ENCODE peak calls at places on chromosomes 4 and X, in eight cellular contexts. One of them, this sample, is unnamed.

GRCh38 chr4:60865238-60865637 is 334.9 kb upstream of the ADGRL3 start:
- DNase-seq in hepatocyte: no peak
- DNase-seq in dorsolateral prefrontal cortex: no peak
- DNase-seq in fibroblast of the aortic adventitia: no peak
- DNase-seq in body of pancreas: no peak
- DNase-seq in endodermal cell: peak
- DNase-seq in neural crest cell: no peak
- DNase-seq in cardiac fibroblast: peak
- DNase-seq in this sample: no peak

GRCh38 chr4:153142700-153143438 is 61.4 kb upstream of the TRIM2 start:
- DNase-seq in hepatocyte: peak
- DNase-seq in dorsolateral prefrontal cortex: peak
- DNase-seq in fibroblast of the aortic adventitia: peak
- DNase-seq in body of pancreas: peak
- DNase-seq in endodermal cell: peak
- DNase-seq in neural crest cell: peak
- DNase-seq in cardiac fibroblast: peak
- DNase-seq in this sample: peak

GRCh38 chr4:173958445-173958844 is 325.0 kb downstream of the FBXO8 start:
- DNase-seq in hepatocyte: no peak
- DNase-seq in dorsolateral prefrontal cortex: no peak
- DNase-seq in fibroblast of the aortic adventitia: peak
- DNase-seq in body of pancreas: no peak
- DNase-seq in endodermal cell: no peak
- DNase-seq in neural crest cell: no peak
- DNase-seq in cardiac fibroblast: peak
- DNase-seq in this sample: no peak

GRCh38 chr4:140739971-140740370 is 16.2 kb downstream of the TBC1D9 start:
- DNase-seq in hepatocyte: no peak
- DNase-seq in dorsolateral prefrontal cortex: no peak
- DNase-seq in fibroblast of the aortic adventitia: no peak
- DNase-seq in body of pancreas: no peak
- DNase-seq in endodermal cell: no peak
- DNase-seq in neural crest cell: no peak
- DNase-seq in cardiac fibroblast: no peak
- DNase-seq in this sample: no peak

GRCh38 chr4:150237110-150237852 is 159.0 kb downstream of the DCLK2 start:
- DNase-seq in hepatocyte: peak
- DNase-seq in dorsolateral prefrontal cortex: no peak
- DNase-seq in fibroblast of the aortic adventitia: peak
- DNase-seq in body of pancreas: no peak
- DNase-seq in endodermal cell: no peak
- DNase-seq in neural crest cell: no peak
- DNase-seq in cardiac fibroblast: peak
- DNase-seq in this sample: no peak

GRCh38 chrX:7076245-7076661 is 71.3 kb upstream of the STS start:
- DNase-seq in hepatocyte: no peak
- DNase-seq in dorsolateral prefrontal cortex: no peak
- DNase-seq in fibroblast of the aortic adventitia: no peak
- DNase-seq in body of pancreas: no peak
- DNase-seq in endodermal cell: no peak
- DNase-seq in neural crest cell: no peak
- DNase-seq in cardiac fibroblast: no peak
- DNase-seq in this sample: no peak

GRCh38 chrX:38175140-38175539 is 45.5 kb downstream of the SRPX start:
- DNase-seq in hepatocyte: peak
- DNase-seq in dorsolateral prefrontal cortex: no peak
- DNase-seq in fibroblast of the aortic adventitia: no peak
- DNase-seq in body of pancreas: peak
- DNase-seq in endodermal cell: peak
- DNase-seq in neural crest cell: peak
- DNase-seq in cardiac fibroblast: no peak
- DNase-seq in this sample: no peak

GRCh38 chr4:42570221-42570620 is 86.7 kb downstream of the ATP8A1 start:
- DNase-seq in hepatocyte: peak
- DNase-seq in dorsolateral prefrontal cortex: peak
- DNase-seq in fibroblast of the aortic adventitia: peak
- DNase-seq in body of pancreas: peak
- DNase-seq in endodermal cell: peak
- DNase-seq in neural crest cell: no peak
- DNase-seq in cardiac fibroblast: peak
- DNase-seq in this sample: no peak

GRCh38 chr4:151035321-151035720 is 20.2 kb upstream of the LRBA start:
- DNase-seq in hepatocyte: peak
- DNase-seq in dorsolateral prefrontal cortex: no peak
- DNase-seq in fibroblast of the aortic adventitia: no peak
- DNase-seq in body of pancreas: no peak
- DNase-seq in endodermal cell: no peak
- DNase-seq in neural crest cell: no peak
- DNase-seq in cardiac fibroblast: no peak
- DNase-seq in this sample: no peak

GRCh38 chrX:50068893-50069292 is 131.9 kb downstream of the AKAP4 start:
- DNase-seq in hepatocyte: no peak
- DNase-seq in dorsolateral prefrontal cortex: no peak
- DNase-seq in fibroblast of the aortic adventitia: no peak
- DNase-seq in body of pancreas: no peak
- DNase-seq in endodermal cell: no peak
- DNase-seq in neural crest cell: no peak
- DNase-seq in cardiac fibroblast: no peak
- DNase-seq in this sample: no peak

GRCh38 chr4:79865253-79865652 is 207.8 kb downstream of the ANTXR2 start:
- DNase-seq in hepatocyte: no peak
- DNase-seq in dorsolateral prefrontal cortex: no peak
- DNase-seq in fibroblast of the aortic adventitia: peak
- DNase-seq in body of pancreas: no peak
- DNase-seq in endodermal cell: no peak
- DNase-seq in neural crest cell: no peak
- DNase-seq in cardiac fibroblast: peak
- DNase-seq in this sample: no peak

GRCh38 chr4:17517664-17518063 is 2.7 kb downstream of the CLRN2 start:
- DNase-seq in hepatocyte: no peak
- DNase-seq in dorsolateral prefrontal cortex: no peak
- DNase-seq in fibroblast of the aortic adventitia: no peak
- DNase-seq in body of pancreas: no peak
- DNase-seq in endodermal cell: peak
- DNase-seq in neural crest cell: no peak
- DNase-seq in cardiac fibroblast: no peak
- DNase-seq in this sample: no peak

GRCh38 chr4:100268807-100269206 is 78.5 kb upstream of the DDIT4L start:
- DNase-seq in hepatocyte: no peak
- DNase-seq in dorsolateral prefrontal cortex: no peak
- DNase-seq in fibroblast of the aortic adventitia: no peak
- DNase-seq in body of pancreas: no peak
- DNase-seq in endodermal cell: no peak
- DNase-seq in neural crest cell: no peak
- DNase-seq in cardiac fibroblast: no peak
- DNase-seq in this sample: no peak

GRCh38 chr4:37973481-37973880 is 13.3 kb downstream of the PTTG2 start:
- DNase-seq in hepatocyte: no peak
- DNase-seq in dorsolateral prefrontal cortex: no peak
- DNase-seq in fibroblast of the aortic adventitia: no peak
- DNase-seq in body of pancreas: no peak
- DNase-seq in endodermal cell: no peak
- DNase-seq in neural crest cell: no peak
- DNase-seq in cardiac fibroblast: no peak
- DNase-seq in this sample: no peak

GRCh38 chr4:19803406-19803805 is 448.3 kb upstream of the SLIT2 start:
- DNase-seq in hepatocyte: no peak
- DNase-seq in dorsolateral prefrontal cortex: no peak
- DNase-seq in fibroblast of the aortic adventitia: peak
- DNase-seq in body of pancreas: no peak
- DNase-seq in endodermal cell: no peak
- DNase-seq in neural crest cell: no peak
- DNase-seq in cardiac fibroblast: peak
- DNase-seq in this sample: no peak

GRCh38 chrX:119238557-119238956 is 2.5 kb downstream of the PGRMC1 start:
- DNase-seq in hepatocyte: no peak
- DNase-seq in dorsolateral prefrontal cortex: no peak
- DNase-seq in fibroblast of the aortic adventitia: peak
- DNase-seq in body of pancreas: no peak
- DNase-seq in endodermal cell: no peak
- DNase-seq in neural crest cell: no peak
- DNase-seq in cardiac fibroblast: no peak
- DNase-seq in this sample: no peak

GRCh38 chrX:55524487-55524886 is 34.8 kb upstream of the USP51 start:
- DNase-seq in hepatocyte: no peak
- DNase-seq in dorsolateral prefrontal cortex: no peak
- DNase-seq in fibroblast of the aortic adventitia: peak
- DNase-seq in body of pancreas: no peak
- DNase-seq in endodermal cell: no peak
- DNase-seq in neural crest cell: no peak
- DNase-seq in cardiac fibroblast: peak
- DNase-seq in this sample: no peak

GRCh38 chr4:7458066-7458425 is 23.3 kb upstream of the PSAPL1 start:
- DNase-seq in hepatocyte: no peak
- DNase-seq in dorsolateral prefrontal cortex: no peak
- DNase-seq in fibroblast of the aortic adventitia: no peak
- DNase-seq in body of pancreas: no peak
- DNase-seq in endodermal cell: no peak
- DNase-seq in neural crest cell: no peak
- DNase-seq in cardiac fibroblast: no peak
- DNase-seq in this sample: no peak

GRCh38 chrX:43556207-43556606 is 99.9 kb upstream of the MAOA start:
- DNase-seq in hepatocyte: no peak
- DNase-seq in dorsolateral prefrontal cortex: no peak
- DNase-seq in fibroblast of the aortic adventitia: no peak
- DNase-seq in body of pancreas: no peak
- DNase-seq in endodermal cell: no peak
- DNase-seq in neural crest cell: no peak
- DNase-seq in cardiac fibroblast: no peak
- DNase-seq in this sample: no peak

DNA sequence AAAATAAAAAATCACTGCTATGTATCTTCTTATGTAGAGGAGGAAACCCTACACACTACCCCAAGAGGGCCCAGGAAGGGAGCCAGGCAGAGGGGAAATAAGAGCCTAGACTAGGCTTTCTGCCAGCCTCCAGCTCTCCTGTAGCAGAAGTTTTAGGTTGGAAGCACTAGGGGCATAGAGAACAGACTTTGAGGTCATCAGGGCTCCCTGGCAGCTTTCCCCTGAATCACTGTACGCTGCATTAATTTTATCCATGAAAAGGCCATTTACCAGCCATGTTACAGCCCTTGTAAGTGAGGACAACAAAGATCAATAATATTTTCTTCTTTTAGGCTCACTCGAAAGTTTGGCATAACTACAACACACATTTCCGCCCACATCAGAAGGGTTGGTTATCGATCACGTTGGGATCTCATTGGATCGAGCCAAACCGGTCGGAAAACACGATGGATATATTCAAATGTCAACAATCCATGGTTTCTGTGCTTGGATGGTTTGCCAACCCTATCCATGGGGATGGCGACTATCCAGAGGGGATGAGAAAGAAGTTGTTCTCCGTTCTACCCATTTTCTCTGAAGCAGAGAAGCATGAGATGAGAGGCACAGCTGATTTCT is 24.7 kb downstream of the RPL9 start:
- DNase-seq in hepatocyte: no peak
- DNase-seq in dorsolateral prefrontal cortex: no peak
- DNase-seq in fibroblast of the aortic adventitia: no peak
- DNase-seq in body of pancreas: no peak
- DNase-seq in endodermal cell: no peak
- DNase-seq in neural crest cell: no peak
- DNase-seq in cardiac fibroblast: no peak
- DNase-seq in this sample: no peak
- TF ChIP-seq CTCF in hepatocyte: no peak
- TF ChIP-seq CTCF in dorsolateral prefrontal cortex: no peak
- TF ChIP-seq CTCF in fibroblast of the aortic adventitia: no peak
- TF ChIP-seq CTCF in body of pancreas: no peak
- TF ChIP-seq CTCF in endodermal cell: no peak
- TF ChIP-seq CTCF in neural crest cell: no peak
- TF ChIP-seq CTCF in cardiac fibroblast: no peak
- TF ChIP-seq CTCF in this sample: no peak

DNA sequence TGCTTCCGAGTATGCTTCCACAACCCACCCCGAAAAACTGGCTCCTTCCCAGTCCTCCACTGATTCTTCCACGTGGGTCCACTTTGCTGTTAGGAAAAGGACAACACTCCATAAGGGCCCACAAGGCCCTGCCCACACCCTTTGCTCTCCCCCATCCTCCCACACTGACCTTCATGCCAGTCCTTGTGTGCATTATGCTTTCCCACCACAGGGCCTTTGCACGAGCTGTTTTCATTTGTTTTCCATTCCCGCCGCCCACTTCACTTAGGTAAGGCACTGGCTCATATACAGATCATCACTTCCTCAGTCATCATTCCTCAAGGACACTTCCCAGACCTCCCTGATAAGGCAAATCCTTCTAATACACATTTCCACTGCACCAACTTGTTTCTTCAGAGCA is 16.8 kb upstream of the SEL1L3 start:
- DNase-seq in hepatocyte: no peak
- DNase-seq in dorsolateral prefrontal cortex: no peak
- DNase-seq in fibroblast of the aortic adventitia: no peak
- DNase-seq in body of pancreas: no peak
- DNase-seq in endodermal cell: no peak
- DNase-seq in neural crest cell: no peak
- DNase-seq in cardiac fibroblast: no peak
- DNase-seq in this sample: no peak
- TF ChIP-seq CTCF in hepatocyte: no peak
- TF ChIP-seq CTCF in dorsolateral prefrontal cortex: no peak
- TF ChIP-seq CTCF in fibroblast of the aortic adventitia: no peak
- TF ChIP-seq CTCF in body of pancreas: no peak
- TF ChIP-seq CTCF in endodermal cell: no peak
- TF ChIP-seq CTCF in neural crest cell: no peak
- TF ChIP-seq CTCF in cardiac fibroblast: no peak
- TF ChIP-seq CTCF in this sample: no peak

GRCh38 chrX:85109235-85109634 is 105.6 kb downstream of the APOOL start:
- DNase-seq in hepatocyte: no peak
- DNase-seq in dorsolateral prefrontal cortex: no peak
- DNase-seq in fibroblast of the aortic adventitia: no peak
- DNase-seq in body of pancreas: peak
- DNase-seq in endodermal cell: peak
- DNase-seq in neural crest cell: no peak
- DNase-seq in cardiac fibroblast: peak
- DNase-seq in this sample: no peak
- TF ChIP-seq CTCF in hepatocyte: no peak
- TF ChIP-seq CTCF in dorsolateral prefrontal cortex: peak
- TF ChIP-seq CTCF in fibroblast of the aortic adventitia: peak
- TF ChIP-seq CTCF in body of pancreas: peak
- TF ChIP-seq CTCF in endodermal cell: peak
- TF ChIP-seq CTCF in neural crest cell: peak
- TF ChIP-seq CTCF in cardiac fibroblast: peak
- TF ChIP-seq CTCF in this sample: peak

DNA sequence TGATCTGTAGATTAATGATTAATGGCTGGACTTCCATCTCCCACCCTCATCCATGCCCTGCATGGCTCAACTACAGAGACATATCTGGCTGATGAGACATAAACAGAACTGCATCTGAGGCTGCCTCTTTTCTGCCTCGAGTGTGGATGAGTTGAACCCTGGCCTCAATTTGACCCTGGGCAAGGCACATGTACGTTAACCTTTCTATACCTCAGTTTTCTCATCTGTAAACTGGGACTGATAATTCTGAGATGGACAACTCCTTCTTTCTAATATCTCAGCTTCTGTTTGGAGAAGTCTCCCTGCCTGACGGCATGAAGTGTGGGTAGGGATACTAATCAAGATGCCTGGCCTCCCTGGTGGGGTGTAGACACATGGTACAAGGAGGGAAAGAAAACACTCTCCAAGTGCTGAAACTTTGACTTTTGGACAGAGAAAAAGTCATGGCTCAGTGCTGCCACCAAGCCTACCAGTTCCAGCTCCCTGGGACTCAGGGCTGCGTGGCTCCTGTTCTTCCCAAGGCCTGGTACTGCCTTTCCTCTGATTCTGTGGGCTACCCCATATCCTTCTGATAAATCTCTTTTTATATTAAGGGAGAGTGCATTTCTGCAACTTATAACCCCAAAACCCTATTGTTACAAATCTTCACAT is 64.4 kb downstream of the HAUS3 start:
- DNase-seq in hepatocyte: no peak
- DNase-seq in dorsolateral prefrontal cortex: no peak
- DNase-seq in fibroblast of the aortic adventitia: no peak
- DNase-seq in body of pancreas: no peak
- DNase-seq in endodermal cell: no peak
- DNase-seq in neural crest cell: no peak
- DNase-seq in cardiac fibroblast: peak
- DNase-seq in this sample: no peak
- TF ChIP-seq CTCF in hepatocyte: no peak
- TF ChIP-seq CTCF in dorsolateral prefrontal cortex: no peak
- TF ChIP-seq CTCF in fibroblast of the aortic adventitia: no peak
- TF ChIP-seq CTCF in body of pancreas: no peak
- TF ChIP-seq CTCF in endodermal cell: peak
- TF ChIP-seq CTCF in neural crest cell: no peak
- TF ChIP-seq CTCF in cardiac fibroblast: peak
- TF ChIP-seq CTCF in this sample: peak